ENCODE peak calls at places on chromosomes 1 and 21, in four cellular contexts. D is HepG2, G is GM12878, T is K562. S is an unnamed sample.

GRCh38 chr1:178629549-178630154 is 95.4 kb upstream of the RALGPS2 start:
- DNase-seq in D (no peak), G (no peak), T (no peak), S (no peak)

GRCh38 chr1:181818943-181819342 is 242.6 kb downstream of the ZNF648 start:
- DNase-seq in G (no peak), D (no peak), T (no peak), S (no peak)

GRCh38 chr1:247409869-247410544 is 6.0 kb upstream of the NLRP3 start:
- DNase-seq in G (peak), D (no peak), T (no peak), S (no peak)

GRCh38 chr1:147080013-147080661 is 92.1 kb downstream of the PRKAB2 start:
- DNase-seq in G (no peak), D (no peak), T (no peak), S (peak)

GRCh38 chr1:221939598-221939997 is 197.7 kb upstream of the DUSP10 start:
- DNase-seq in D (no peak), T (no peak), G (peak), S (no peak)

GRCh38 chr1:63651110-63651776 is 58.0 kb downstream of the PGM1 start:
- DNase-seq in G (no peak), D (no peak), T (no peak), S (no peak)

GRCh38 chr1:167491586-167492408 is 26.5 kb downstream of the CD247 start:
- DNase-seq in D (no peak), T (no peak), G (no peak), S (no peak)

GRCh38 chr1:38728176-38728908 is 131.2 kb downstream of the RRAGC start:
- DNase-seq in T (no peak), G (no peak), D (no peak), S (no peak)

GRCh38 chr1:66351913-66352312 is 182.0 kb upstream of the SGIP1 start:
- DNase-seq in T (no peak), D (no peak), G (no peak), S (no peak)

GRCh38 chr1:211829343-211830054 is 1.1 kb downstream of the LPGAT1 start:
- DNase-seq in D (peak), T (no peak), G (no peak), S (peak)

GRCh38 chr1:183159960-183160359 is 26.1 kb upstream of the LAMC2 start:
- DNase-seq in D (no peak), T (no peak), G (no peak), S (no peak)

GRCh38 chr1:189787201-189787600 is 690.5 kb downstream of the BRINP3 start:
- DNase-seq in G (no peak), D (peak), T (no peak), S (no peak)

GRCh38 chr1:8590696-8591351 is 226.6 kb downstream of the RERE start:
- DNase-seq in D (no peak), G (no peak), T (no peak), S (no peak)

GRCh38 chr21:34336245-34336644 is 27.6 kb upstream of the KCNE2 start:
- DNase-seq in T (no peak), G (no peak), D (no peak), S (no peak)

GRCh38 chr21:42145569-42146250 is 73.2 kb upstream of the ABCG1 start:
- DNase-seq in D (peak), T (peak), G (peak), S (peak)

GRCh38 chr1:39965051-39965450 is 10.1 kb downstream of the MFSD2A start:
- DNase-seq in G (no peak), D (no peak), T (no peak), S (no peak)

GRCh38 chr1:198265073-198265661 is 108.4 kb downstream of the NEK7 start:
- DNase-seq in D (no peak), G (no peak), T (no peak), S (no peak)

GRCh38 chr1:187384504-187384903 is 555.8 kb downstream of the PLA2G4A start:
- DNase-seq in T (no peak), D (no peak), G (no peak), S (no peak)

GRCh38 chr1:225700164-225700740 is 47.3 kb upstream of the ENAH start:
- DNase-seq in G (no peak), T (no peak), D (peak), S (no peak)

GRCh38 chr1:18965206-18966173 is 9.0 kb upstream of the IFFO2 start:
- DNase-seq in D (no peak), G (no peak), T (no peak), S (no peak)

GRCh38 chr21:30714436-30714835 is 4.1 kb downstream of the KRTAP21-3 start:
- DNase-seq in D (no peak), G (no peak), T (no peak), S (no peak)

GRCh38 chr21:37365657-37366487 is 701 bp upstream of the DYRK1A start:
- DNase-seq in T (peak), D (peak), G (no peak), S (no peak)

DNA sequence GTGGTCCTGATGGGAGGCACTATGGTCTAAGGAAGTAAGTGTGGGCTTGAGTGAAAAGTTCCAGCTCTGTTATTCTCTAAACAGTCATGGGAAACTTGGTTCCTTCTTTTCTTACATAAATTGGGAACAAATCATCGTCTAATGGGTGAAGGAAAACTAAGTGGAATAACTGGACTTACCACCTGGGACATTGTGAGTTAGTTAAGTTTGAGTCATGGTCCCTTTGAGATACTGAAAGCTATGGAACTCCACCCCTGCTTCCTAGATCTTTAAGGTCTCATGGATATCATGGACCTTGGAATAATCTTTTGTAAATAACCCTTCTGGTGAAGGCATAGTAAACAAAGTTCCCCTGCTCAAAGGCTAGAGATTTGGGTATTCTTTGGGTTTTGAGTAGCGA is 16.1 kb upstream of the TXLNA start:
- DNase-seq in T (no peak), G (no peak), D (no peak), S (no peak)
- H3K27ac ChIP-seq in T (no peak), G (no peak), D (no peak), S (no peak)

DNA sequence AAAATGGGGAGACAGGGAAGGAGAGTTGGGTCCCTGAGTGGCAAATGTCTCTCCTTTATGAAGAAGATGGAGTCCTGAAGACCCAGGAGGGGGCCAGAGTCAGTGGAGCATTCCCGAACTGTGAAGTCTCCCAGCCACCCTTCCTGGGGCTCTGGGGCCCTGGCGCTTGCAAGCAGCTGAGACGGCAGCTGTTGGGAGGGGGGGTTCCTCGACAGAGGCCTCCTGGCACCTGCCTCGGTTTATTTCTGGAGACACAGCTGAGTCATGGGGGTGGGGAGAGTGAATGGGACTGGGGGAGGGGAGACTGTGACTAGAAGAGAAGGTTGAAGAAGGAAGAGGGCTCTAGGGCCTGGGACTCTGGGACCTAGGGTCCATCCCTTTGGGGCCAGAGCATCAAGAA is 14.0 kb downstream of the NES start:
- DNase-seq in T (peak), D (no peak), G (no peak), S (no peak)
- TF ChIP-seq FOXM1 in T (no peak), D (no peak), G (no peak), S (no peak)

GRCh38 chr1:110538921-110539320 is 19.9 kb upstream of the KCNA10 start:
- DNase-seq in T (no peak), G (no peak), D (no peak), S (no peak)
- TF ChIP-seq CHD2 in T (no peak), G (no peak), D (no peak), S (no peak)

GRCh38 chr1:16292739-16293138 is 55.8 kb upstream of the CPLANE2 start:
- DNase-seq in G (no peak), D (no peak), T (no peak), S (no peak)
- H3K27ac ChIP-seq in G (no peak), D (no peak), T (no peak), S (no peak)

GRCh38 chr1:54252371-54252770 is 52.4 kb downstream of the MRPL37 start:
- DNase-seq in G (no peak), T (no peak), D (no peak), S (no peak)

GRCh38 chr1:54250670-54251069 is 50.7 kb downstream of the MRPL37 start:
- DNase-seq in G (no peak), D (no peak), T (no peak), S (no peak)

GRCh38 chr1:54248966-54249365 is 49.0 kb downstream of the MRPL37 start:
- DNase-seq in D (no peak), G (no peak), T (no peak), S (no peak)

GRCh38 chr1:54247858-54248257 is 47.9 kb downstream of the MRPL37 start:
- DNase-seq in D (no peak), G (no peak), T (no peak), S (no peak)

GRCh38 chr1:54249798-54250497 is 50.0 kb downstream of the MRPL37 start:
- DNase-seq in T (no peak), G (no peak), D (peak), S (no peak)
- TF ChIP-seq FOXM1 in T (no peak), G (no peak), D (no peak), S (no peak)